ENCODE peak calls at places on chromosomes 16 and 17, in four cellular contexts. V, Y, U and M are unnamed samples.

GRCh38 chr16:17205279-17206139 is 265.3 kb downstream of the XYLT1 start:
- DNase-seq in U (no peak), V (no peak), Y (no peak), M (no peak)

GRCh38 chr17:80246726-80247125 is 13.9 kb upstream of the RNF213 start:
- DNase-seq in U (no peak), V (no peak), Y (no peak), M (no peak)

GRCh38 chr16:74738134-74738541 is 36.5 kb downstream of the FA2H start:
- DNase-seq in U (no peak), V (no peak), Y (no peak), M (no peak)

GRCh38 chr17:40021471-40021961 is 6.3 kb downstream of the CSF3 start:
- DNase-seq in U (peak; percentile 59), V (peak; percentile 71), Y (no peak), M (no peak)

GRCh38 chr17:48149174-48150106 is 41.9 kb downstream of the SNX11 start:
- DNase-seq in U (peak; percentile 28), Y (no peak), V (no peak), M (no peak)

GRCh38 chr16:9012848-9013507 is 49.3 kb upstream of the USP7 start:
- DNase-seq in V (no peak), Y (no peak), U (peak; percentile 23), M (no peak)

GRCh38 chr17:79951361-79952264 is 84.1 kb downstream of the TBC1D16 start:
- DNase-seq in V (no peak), Y (no peak), U (peak; percentile 94), M (peak; percentile 82)

GRCh38 chr17:16456770-16457316 is 35.1 kb downstream of the LRRC75A start:
- DNase-seq in V (no peak), Y (no peak), U (peak; percentile 21), M (no peak)

GRCh38 chr16:57380671-57381462 is 8.6 kb downstream of the CX3CL1 start:
- DNase-seq in Y (no peak), V (no peak), U (peak; percentile 62), M (no peak)

GRCh38 chr17:35892091-35892637 is 12.0 kb upstream of the CCL5 start:
- DNase-seq in V (no peak), U (peak; percentile 81), Y (no peak), M (no peak)
- TF ChIP-seq CTCF in V (no peak), U (no peak), Y (no peak), M (no peak)

GRCh38 chr16:11650641-11651591 is 17.3 kb upstream of the SNN start:
- DNase-seq in U (no peak), V (no peak), Y (no peak), M (no peak)
- H3K27ac ChIP-seq in U (no peak overlapping the region), V (no peak overlapping the region), Y (no peak overlapping the region), M (no peak overlapping the region)

GRCh38 chr17:77451271-77451893 is 310.6 kb downstream of the SEC14L1 start:
- DNase-seq in U (peak; percentile 89), V (peak; percentile 67), Y (no peak), M (no peak)

GRCh38 chr17:77449908-77450741 is 309.4 kb downstream of the SEC14L1 start:
- DNase-seq in Y (no peak), U (peak; percentile 86), V (peak; percentile 73), M (no peak)

GRCh38 chr17:77450742-77451270 is 310.0 kb downstream of the SEC14L1 start:
- DNase-seq in U (no peak), Y (no peak), V (no peak), M (no peak)

GRCh38 chr17:77446959-77447634 is 306.3 kb downstream of the SEC14L1 start:
- DNase-seq in V (no peak), Y (no peak), U (no peak), M (no peak)

GRCh38 chr17:77449373-77449907 is 308.7 kb downstream of the SEC14L1 start:
- DNase-seq in U (no peak), V (no peak), Y (no peak), M (no peak)
- TF ChIP-seq CTCF in U (no peak), V (no peak), Y (no peak), M (no peak)

GRCh38 chr16:50338371-50339231 is 30.2 kb downstream of the BRD7 start:
- DNase-seq in Y (no peak), V (no peak), U (peak; percentile 20), M (no peak)
- H3K27ac ChIP-seq in Y (peak overlapping the region; percentile 55), V (no peak overlapping the region), U (no peak overlapping the region), M (no peak overlapping the region)

GRCh38 chr16:815861-816260 is 15.3 kb upstream of the GNG13 start:
- DNase-seq in Y (no peak), V (no peak), U (no peak), M (no peak)

GRCh38 chr16:814974-815373 is 14.4 kb upstream of the GNG13 start:
- DNase-seq in V (no peak), U (peak; percentile 6), Y (no peak), M (no peak)

GRCh38 chr16:817001-817906 is 16.7 kb upstream of the GNG13 start:
- DNase-seq in V (no peak), U (no peak), Y (no peak), M (no peak)

GRCh38 chr16:813916-814412 is 13.4 kb upstream of the GNG13 start:
- DNase-seq in Y (no peak), U (no peak), V (no peak), M (no peak)

DNA sequence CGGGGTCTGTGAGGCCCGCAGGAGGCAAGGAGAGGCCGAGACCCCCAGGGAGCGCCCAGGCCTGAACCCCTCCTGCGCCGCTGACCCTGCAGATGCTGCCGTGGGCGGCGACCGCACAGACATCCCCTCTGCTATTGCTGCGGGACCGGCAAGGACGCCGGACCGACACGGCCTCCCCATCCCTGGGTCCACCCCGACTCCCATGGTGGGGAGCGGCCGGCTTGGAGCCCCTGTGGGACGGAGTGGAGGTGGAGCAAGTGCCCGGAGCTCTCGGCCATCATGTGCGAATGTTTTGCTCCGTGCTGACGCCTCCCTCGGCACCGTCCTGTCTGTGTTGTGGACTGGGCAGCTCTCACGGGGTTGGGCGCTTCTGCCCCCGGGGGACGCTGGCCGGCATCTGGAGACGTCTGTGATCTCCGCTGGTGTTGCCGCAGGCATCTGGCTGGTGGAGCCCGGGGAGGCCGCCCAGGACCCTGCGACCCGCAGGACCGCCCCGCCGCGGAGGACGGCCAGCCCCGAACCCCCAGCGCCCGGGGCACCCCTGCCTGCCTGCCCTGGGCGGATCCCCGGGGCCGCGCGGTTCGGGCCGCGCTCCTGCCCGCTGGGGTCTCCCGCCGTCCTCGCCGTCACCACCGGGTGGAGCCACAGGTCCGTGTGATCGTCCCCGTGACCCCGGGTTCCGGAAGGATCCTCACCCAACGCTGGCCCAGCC is 12.8 kb upstream of the GNG13 start:
- DNase-seq in Y (no peak), V (peak; percentile 45), U (peak; percentile 36), M (no peak)
- TF ChIP-seq CTCF in Y (peak; percentile 47), V (peak; percentile 44), U (peak; percentile 48), M (no peak)

DNA sequence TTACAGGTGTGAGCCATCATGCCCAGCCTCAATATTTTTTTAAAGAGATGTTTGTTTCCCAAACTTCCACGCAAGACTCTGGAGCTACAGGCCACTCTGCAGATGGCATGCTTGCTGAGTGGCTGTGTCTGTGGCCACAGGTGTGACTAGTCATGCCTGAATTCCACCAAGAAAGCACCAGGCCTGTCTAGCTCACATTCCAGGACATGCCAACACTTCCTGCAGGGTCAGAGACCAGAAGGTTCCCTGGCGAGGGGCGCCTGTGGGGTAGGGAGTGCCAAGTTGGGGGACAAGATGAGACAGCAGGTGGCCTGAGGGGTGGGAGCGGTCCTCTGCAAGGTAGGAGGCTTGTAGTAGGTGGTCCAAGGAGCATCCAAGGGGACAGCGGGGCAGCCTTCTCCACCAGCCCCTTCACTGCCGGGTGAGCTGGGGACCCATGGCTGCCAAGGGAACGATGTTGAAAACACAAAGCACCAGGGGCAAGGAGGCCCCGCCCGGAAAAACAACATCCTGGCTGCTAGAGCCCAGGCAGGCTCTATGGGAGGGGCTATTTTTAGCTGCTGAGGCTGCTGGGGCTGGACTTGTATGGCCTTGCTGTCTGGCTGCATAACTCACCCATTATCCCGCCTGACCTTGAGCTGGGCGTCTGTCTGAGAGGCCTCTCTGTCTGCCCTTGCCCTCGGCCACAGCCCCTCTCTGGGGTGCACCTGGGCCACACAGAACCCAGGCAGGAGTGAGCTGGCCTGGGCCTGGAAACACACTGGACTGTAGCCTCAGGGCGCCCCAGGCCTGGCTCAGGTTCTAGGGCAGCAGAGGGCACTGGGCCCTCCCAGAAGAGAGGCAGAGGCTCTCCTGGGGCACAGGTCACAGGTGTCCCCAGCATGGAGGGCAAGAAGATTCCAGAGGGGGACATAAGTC is 5.7 kb downstream of the TRIM47 start:
- DNase-seq in U (peak; percentile 83), V (peak; percentile 81), Y (peak; percentile 69), M (peak; percentile 96)
- H3K27ac ChIP-seq in U (peak overlapping the region; percentile 85), V (peak overlapping the region; percentile 90), Y (peak overlapping the region; percentile 99), M (peak overlapping the region; percentile 97)

GRCh38 chr16:67697813-67698212 is 21.3 kb downstream of the GFOD2 start:
- DNase-seq in Y (no peak), U (no peak), V (no peak), M (no peak)
- TF ChIP-seq CTCF in Y (no peak), U (no peak), V (no peak), M (no peak)